ENCODE peak calls at places on chromosomes 13 and 19, in ten cellular contexts. One of them, this sample, is unnamed.

GRCh38 chr19:47274891-47275865 is 493 bp downstream of the INAFM1 start:
- DNase-seq in heart right ventricle: peak
- DNase-seq in osteocyte: no peak
- DNase-seq in stomach: no peak
- DNase-seq in fibroblast of lung: peak
- DNase-seq in GM13977: no peak
- DNase-seq in mucosa of descending colon: peak
- DNase-seq in prostate gland: no peak
- DNase-seq in astrocyte of the spinal cord: peak
- DNase-seq in CD8-positive, alpha-beta T cell: peak
- DNase-seq in this sample: peak

GRCh38 chr19:7926021-7926726 is at the start of gene CTXN1:
- DNase-seq in mucosa of descending colon: peak
- DNase-seq in stomach: peak
- DNase-seq in CD8-positive, alpha-beta T cell: peak
- DNase-seq in osteocyte: peak
- DNase-seq in heart right ventricle: peak
- DNase-seq in fibroblast of lung: peak
- DNase-seq in astrocyte of the spinal cord: peak
- DNase-seq in GM13977: peak
- DNase-seq in prostate gland: peak
- DNase-seq in this sample: peak

GRCh38 chr19:7947939-7948338 is 4.5 kb upstream of the TIMM44 start:
- DNase-seq in stomach: no peak
- DNase-seq in prostate gland: no peak
- DNase-seq in heart right ventricle: no peak
- DNase-seq in CD8-positive, alpha-beta T cell: no peak
- DNase-seq in fibroblast of lung: peak
- DNase-seq in GM13977: no peak
- DNase-seq in osteocyte: no peak
- DNase-seq in astrocyte of the spinal cord: peak
- DNase-seq in mucosa of descending colon: no peak
- DNase-seq in this sample: no peak

GRCh38 chr19:48558018-48558684 is 6.2 kb downstream of the SULT2B1 start:
- DNase-seq in prostate gland: peak
- DNase-seq in osteocyte: no peak
- DNase-seq in astrocyte of the spinal cord: peak
- DNase-seq in stomach: peak
- DNase-seq in heart right ventricle: peak
- DNase-seq in mucosa of descending colon: peak
- DNase-seq in GM13977: no peak
- DNase-seq in fibroblast of lung: peak
- DNase-seq in CD8-positive, alpha-beta T cell: no peak
- DNase-seq in this sample: no peak

GRCh38 chr13:33606692-33607091 is 211.3 kb upstream of the RFC3 start:
- DNase-seq in fibroblast of lung: no peak
- DNase-seq in osteocyte: no peak
- DNase-seq in mucosa of descending colon: no peak
- DNase-seq in CD8-positive, alpha-beta T cell: no peak
- DNase-seq in prostate gland: no peak
- DNase-seq in stomach: no peak
- DNase-seq in heart right ventricle: no peak
- DNase-seq in GM13977: no peak
- DNase-seq in astrocyte of the spinal cord: peak
- DNase-seq in this sample: no peak

GRCh38 chr19:7524992-7525739 is 2.7 kb downstream of the MCOLN1 start:
- DNase-seq in CD8-positive, alpha-beta T cell: no peak
- DNase-seq in prostate gland: no peak
- DNase-seq in stomach: no peak
- DNase-seq in osteocyte: no peak
- DNase-seq in mucosa of descending colon: no peak
- DNase-seq in astrocyte of the spinal cord: no peak
- DNase-seq in GM13977: no peak
- DNase-seq in heart right ventricle: no peak
- DNase-seq in fibroblast of lung: no peak
- DNase-seq in this sample: no peak

GRCh38 chr13:34412817-34413365 is 529.2 kb upstream of the NBEA start:
- DNase-seq in GM13977: no peak
- DNase-seq in heart right ventricle: no peak
- DNase-seq in mucosa of descending colon: no peak
- DNase-seq in astrocyte of the spinal cord: no peak
- DNase-seq in osteocyte: no peak
- DNase-seq in fibroblast of lung: peak
- DNase-seq in CD8-positive, alpha-beta T cell: no peak
- DNase-seq in stomach: no peak
- DNase-seq in prostate gland: no peak
- DNase-seq in this sample: no peak

GRCh38 chr19:19551862-19552192 is 13.8 kb downstream of the CILP2 start:
- DNase-seq in stomach: no peak
- DNase-seq in mucosa of descending colon: no peak
- DNase-seq in astrocyte of the spinal cord: peak
- DNase-seq in osteocyte: no peak
- DNase-seq in heart right ventricle: no peak
- DNase-seq in prostate gland: no peak
- DNase-seq in CD8-positive, alpha-beta T cell: no peak
- DNase-seq in fibroblast of lung: peak
- DNase-seq in GM13977: no peak
- DNase-seq in this sample: no peak

GRCh38 chr19:5330307-5330720 is 10.3 kb downstream of the PTPRS start:
- DNase-seq in astrocyte of the spinal cord: no peak
- DNase-seq in CD8-positive, alpha-beta T cell: no peak
- DNase-seq in mucosa of descending colon: no peak
- DNase-seq in osteocyte: no peak
- DNase-seq in heart right ventricle: no peak
- DNase-seq in GM13977: peak
- DNase-seq in fibroblast of lung: no peak
- DNase-seq in prostate gland: no peak
- DNase-seq in stomach: no peak
- DNase-seq in this sample: no peak

GRCh38 chr13:113122571-113123225 is at the start of gene F10:
- DNase-seq in fibroblast of lung: peak
- DNase-seq in osteocyte: peak
- DNase-seq in mucosa of descending colon: peak
- DNase-seq in prostate gland: no peak
- DNase-seq in CD8-positive, alpha-beta T cell: no peak
- DNase-seq in astrocyte of the spinal cord: peak
- DNase-seq in heart right ventricle: peak
- DNase-seq in stomach: peak
- DNase-seq in GM13977: no peak
- DNase-seq in this sample: no peak
- TF ChIP-seq CTCF in fibroblast of lung: no peak
- TF ChIP-seq CTCF in osteocyte: no peak
- TF ChIP-seq CTCF in mucosa of descending colon: no peak
- TF ChIP-seq CTCF in prostate gland: no peak
- TF ChIP-seq CTCF in CD8-positive, alpha-beta T cell: no peak
- TF ChIP-seq CTCF in astrocyte of the spinal cord: no peak
- TF ChIP-seq CTCF in heart right ventricle: no peak
- TF ChIP-seq CTCF in stomach: no peak
- TF ChIP-seq CTCF in GM13977: no peak
- TF ChIP-seq CTCF in this sample: no peak

GRCh38 chr19:40603719-40604646 is 2.8 kb downstream of the LTBP4 start:
- DNase-seq in osteocyte: peak
- DNase-seq in stomach: peak
- DNase-seq in prostate gland: peak
- DNase-seq in heart right ventricle: peak
- DNase-seq in astrocyte of the spinal cord: peak
- DNase-seq in CD8-positive, alpha-beta T cell: peak
- DNase-seq in fibroblast of lung: peak
- DNase-seq in GM13977: peak
- DNase-seq in mucosa of descending colon: peak
- DNase-seq in this sample: peak
- TF ChIP-seq CTCF in osteocyte: no peak
- TF ChIP-seq CTCF in stomach: no peak
- TF ChIP-seq CTCF in prostate gland: peak
- TF ChIP-seq CTCF in heart right ventricle: no peak
- TF ChIP-seq CTCF in astrocyte of the spinal cord: no peak
- TF ChIP-seq CTCF in CD8-positive, alpha-beta T cell: no peak
- TF ChIP-seq CTCF in fibroblast of lung: no peak
- TF ChIP-seq CTCF in GM13977: no peak
- TF ChIP-seq CTCF in mucosa of descending colon: no peak
- TF ChIP-seq CTCF in this sample: no peak

GRCh38 chr19:56725829-56726424 is 54.4 kb upstream of the ZNF835 start:
- DNase-seq in CD8-positive, alpha-beta T cell: no peak
- DNase-seq in GM13977: no peak
- DNase-seq in heart right ventricle: no peak
- DNase-seq in astrocyte of the spinal cord: no peak
- DNase-seq in mucosa of descending colon: no peak
- DNase-seq in fibroblast of lung: no peak
- DNase-seq in stomach: no peak
- DNase-seq in prostate gland: no peak
- DNase-seq in osteocyte: no peak
- DNase-seq in this sample: no peak
- TF ChIP-seq CTCF in CD8-positive, alpha-beta T cell: no peak
- TF ChIP-seq CTCF in GM13977: no peak
- TF ChIP-seq CTCF in heart right ventricle: peak
- TF ChIP-seq CTCF in astrocyte of the spinal cord: peak
- TF ChIP-seq CTCF in mucosa of descending colon: no peak
- TF ChIP-seq CTCF in fibroblast of lung: no peak
- TF ChIP-seq CTCF in stomach: no peak
- TF ChIP-seq CTCF in prostate gland: no peak
- TF ChIP-seq CTCF in osteocyte: peak
- TF ChIP-seq CTCF in this sample: no peak

GRCh38 chr19:10332158-10332964 is 968 bp downstream of the RAVER1 start:
- DNase-seq in astrocyte of the spinal cord: no peak
- DNase-seq in heart right ventricle: no peak
- DNase-seq in mucosa of descending colon: peak
- DNase-seq in stomach: no peak
- DNase-seq in fibroblast of lung: no peak
- DNase-seq in prostate gland: no peak
- DNase-seq in osteocyte: no peak
- DNase-seq in GM13977: no peak
- DNase-seq in CD8-positive, alpha-beta T cell: no peak
- DNase-seq in this sample: no peak
- TF ChIP-seq CTCF in astrocyte of the spinal cord: no peak
- TF ChIP-seq CTCF in heart right ventricle: peak
- TF ChIP-seq CTCF in mucosa of descending colon: no peak
- TF ChIP-seq CTCF in stomach: no peak
- TF ChIP-seq CTCF in fibroblast of lung: no peak
- TF ChIP-seq CTCF in prostate gland: no peak
- TF ChIP-seq CTCF in osteocyte: peak
- TF ChIP-seq CTCF in GM13977: no peak
- TF ChIP-seq CTCF in CD8-positive, alpha-beta T cell: no peak
- TF ChIP-seq CTCF in this sample: no peak

DNA sequence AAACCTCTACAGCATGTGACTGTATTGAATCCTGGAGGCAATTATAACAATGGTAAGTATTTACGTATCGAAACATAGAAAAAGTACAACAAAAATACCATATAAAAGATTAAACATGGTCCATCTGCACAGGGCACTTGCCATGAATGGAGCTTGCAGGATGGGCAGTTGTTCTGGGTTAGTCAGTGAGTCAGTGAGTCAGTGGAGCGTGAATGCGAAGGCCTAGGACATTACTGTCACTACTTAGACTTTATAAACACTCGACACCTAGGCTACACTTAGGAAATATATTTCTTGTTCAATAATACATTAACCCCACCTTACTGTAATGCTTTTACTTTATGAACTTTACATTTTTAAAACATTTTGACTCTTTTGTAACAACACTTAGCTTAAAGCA is 35.6 kb upstream of the TMTC4 start:
- DNase-seq in fibroblast of lung: peak
- DNase-seq in stomach: no peak
- DNase-seq in heart right ventricle: no peak
- DNase-seq in prostate gland: no peak
- DNase-seq in astrocyte of the spinal cord: no peak
- DNase-seq in mucosa of descending colon: no peak
- DNase-seq in GM13977: no peak
- DNase-seq in osteocyte: no peak
- DNase-seq in CD8-positive, alpha-beta T cell: no peak
- DNase-seq in this sample: no peak
- TF ChIP-seq CTCF in fibroblast of lung: no peak
- TF ChIP-seq CTCF in stomach: no peak
- TF ChIP-seq CTCF in heart right ventricle: no peak
- TF ChIP-seq CTCF in prostate gland: no peak
- TF ChIP-seq CTCF in astrocyte of the spinal cord: no peak
- TF ChIP-seq CTCF in mucosa of descending colon: no peak
- TF ChIP-seq CTCF in GM13977: no peak
- TF ChIP-seq CTCF in osteocyte: no peak
- TF ChIP-seq CTCF in CD8-positive, alpha-beta T cell: no peak
- TF ChIP-seq CTCF in this sample: no peak

GRCh38 chr13:28002886-28003698 is 14.6 kb upstream of the URAD start:
- DNase-seq in osteocyte: no peak
- DNase-seq in heart right ventricle: no peak
- DNase-seq in CD8-positive, alpha-beta T cell: no peak
- DNase-seq in fibroblast of lung: peak
- DNase-seq in stomach: no peak
- DNase-seq in GM13977: no peak
- DNase-seq in mucosa of descending colon: no peak
- DNase-seq in prostate gland: no peak
- DNase-seq in astrocyte of the spinal cord: no peak
- DNase-seq in this sample: no peak

GRCh38 chr13:28001837-28002473 is 13.5 kb upstream of the URAD start:
- DNase-seq in stomach: no peak
- DNase-seq in osteocyte: no peak
- DNase-seq in GM13977: no peak
- DNase-seq in heart right ventricle: no peak
- DNase-seq in astrocyte of the spinal cord: no peak
- DNase-seq in fibroblast of lung: no peak
- DNase-seq in mucosa of descending colon: no peak
- DNase-seq in prostate gland: no peak
- DNase-seq in CD8-positive, alpha-beta T cell: no peak
- DNase-seq in this sample: no peak

GRCh38 chr13:28001049-28001448 is 12.6 kb upstream of the URAD start:
- DNase-seq in CD8-positive, alpha-beta T cell: no peak
- DNase-seq in astrocyte of the spinal cord: no peak
- DNase-seq in mucosa of descending colon: no peak
- DNase-seq in osteocyte: no peak
- DNase-seq in fibroblast of lung: no peak
- DNase-seq in GM13977: no peak
- DNase-seq in prostate gland: no peak
- DNase-seq in stomach: no peak
- DNase-seq in heart right ventricle: no peak
- DNase-seq in this sample: no peak

GRCh38 chr13:28000567-28000966 is 12.1 kb upstream of the URAD start:
- DNase-seq in osteocyte: no peak
- DNase-seq in CD8-positive, alpha-beta T cell: no peak
- DNase-seq in heart right ventricle: no peak
- DNase-seq in prostate gland: no peak
- DNase-seq in stomach: no peak
- DNase-seq in GM13977: no peak
- DNase-seq in mucosa of descending colon: no peak
- DNase-seq in astrocyte of the spinal cord: no peak
- DNase-seq in fibroblast of lung: no peak
- DNase-seq in this sample: no peak

GRCh38 chr13:27997904-27998522 is 9.5 kb upstream of the URAD start:
- DNase-seq in stomach: peak
- DNase-seq in osteocyte: no peak
- DNase-seq in heart right ventricle: peak
- DNase-seq in GM13977: peak
- DNase-seq in mucosa of descending colon: peak
- DNase-seq in prostate gland: no peak
- DNase-seq in fibroblast of lung: peak
- DNase-seq in astrocyte of the spinal cord: peak
- DNase-seq in CD8-positive, alpha-beta T cell: peak
- DNase-seq in this sample: no peak
- TF ChIP-seq CTCF in stomach: no peak
- TF ChIP-seq CTCF in osteocyte: peak
- TF ChIP-seq CTCF in heart right ventricle: peak
- TF ChIP-seq CTCF in GM13977: peak
- TF ChIP-seq CTCF in mucosa of descending colon: no peak
- TF ChIP-seq CTCF in prostate gland: no peak
- TF ChIP-seq CTCF in fibroblast of lung: no peak
- TF ChIP-seq CTCF in astrocyte of the spinal cord: peak
- TF ChIP-seq CTCF in CD8-positive, alpha-beta T cell: no peak
- TF ChIP-seq CTCF in this sample: no peak